ENCODE peak calls at places on chromosomes 12 and 14, in seven cellular contexts. F is left ventricle myocardium inferior, J is endodermal cell, V is mucosa of descending colon, Q is Peyer's patch, B is suprapubic skin, H is WERI-Rb-1. Z is an unnamed sample.

GRCh38 chr14:99325591-99325990 is 53.6 kb upstream of the BCL11B start:
- DNase-seq in B (peak; percentile 40), J (no peak), H (no peak), V (no peak), F (no peak), Q (no peak), Z (no peak)

GRCh38 chr14:81986005-81986404 is 452.4 kb upstream of the SEL1L start:
- DNase-seq in Q (no peak), F (no peak), H (no peak), B (no peak), J (no peak), V (no peak), Z (no peak)

GRCh38 chr12:29710104-29710503 is 73.6 kb downstream of the TMTC1 start:
- DNase-seq in F (peak; percentile 39), Q (no peak), J (peak; percentile 84), H (no peak), B (no peak), V (no peak), Z (no peak)

GRCh38 chr14:22980672-22981089 is 1.7 kb downstream of the AJUBA start:
- DNase-seq in J (peak; percentile 88), F (peak; percentile 29), H (no peak), V (no peak), Q (no peak), B (peak; percentile 73), Z (no peak)

GRCh38 chr14:72961579-72962335 is 35.5 kb downstream of the DCAF4 start:
- DNase-seq in V (no peak), H (no peak), F (no peak), J (no peak), B (no peak), Q (no peak), Z (no peak)

GRCh38 chr12:6062427-6063378 is 61.8 kb downstream of the VWF start:
- DNase-seq in V (peak; percentile 53), J (peak; percentile 94), F (no peak), B (no peak), H (peak; percentile 64), Q (peak; percentile 69), Z (peak; percentile 70)

GRCh38 chr12:50033317-50033679 is 8.0 kb upstream of the RACGAP1 start:
- DNase-seq in F (peak; percentile 19), Q (peak; percentile 50), H (peak; percentile 52), V (peak; percentile 46), B (peak; percentile 57), J (no peak), Z (no peak)

GRCh38 chr12:131684015-131684725 is 26.7 kb upstream of the SFSWAP start:
- DNase-seq in Q (no peak), H (peak; percentile 33), B (no peak), J (peak; percentile 50), V (no peak), F (no peak), Z (no peak)

GRCh38 chr12:14256555-14257169 is 108.8 kb upstream of the ATF7IP start:
- DNase-seq in J (peak; percentile 91), Q (peak; percentile 92), F (peak; percentile 81), V (peak; percentile 85), B (peak; percentile 87), H (peak; percentile 74), Z (peak; percentile 71)

GRCh38 chr12:59453461-59453860 is 142.4 kb upstream of the SLC16A7 start:
- DNase-seq in J (no peak), F (no peak), H (no peak), V (no peak), Q (no peak), B (no peak), Z (no peak)

GRCh38 chr12:34626363-34627157 is 604.3 kb downstream of the ALG10 start:
- DNase-seq in J (no peak), Q (no peak), F (no peak), H (no peak), B (no peak), V (no peak), Z (no peak)

GRCh38 chr12:84738481-84738972 is 174.1 kb downstream of the SLC6A15 start:
- DNase-seq in J (no peak), H (no peak), V (no peak), F (no peak), Q (no peak), B (no peak), Z (no peak)

GRCh38 chr12:114530417-114530816 is 124.5 kb upstream of the TBX5 start:
- DNase-seq in B (no peak), Q (no peak), F (no peak), J (no peak), V (no peak), H (no peak), Z (no peak)

GRCh38 chr14:24011051-24011450 is 22.3 kb downstream of the DHRS4L2 start:
- DNase-seq in V (no peak), F (no peak), Q (no peak), B (no peak), J (no peak), H (no peak), Z (no peak)

GRCh38 chr12:51994959-51995358 is 11.8 kb upstream of the TAMALIN start:
- DNase-seq in V (no peak), B (no peak), J (no peak), H (no peak), F (no peak), Q (no peak), Z (no peak)

GRCh38 chr14:64671591-64671990 is 32.6 kb upstream of the PLEKHG3 start:
- DNase-seq in J (no peak), F (no peak), V (no peak), H (no peak), B (no peak), Q (no peak), Z (no peak)

GRCh38 chr14:50531595-50532501 is 521 bp downstream of the MAP4K5 start:
- DNase-seq in B (peak; percentile 76), V (peak; percentile 71), F (peak; percentile 42), J (peak; percentile 82), H (peak; percentile 54), Q (peak; percentile 76), Z (peak; percentile 9)

GRCh38 chr14:91114079-91115065 is 499 bp downstream of the DGLUCY start:
- DNase-seq in H (peak; percentile 60), B (peak; percentile 84), J (peak; percentile 92), F (no peak), V (peak; percentile 81), Q (peak; percentile 86), Z (peak; percentile 52)

GRCh38 chr12:128083132-128083729 is 183.7 kb upstream of the TMEM132C start:
- DNase-seq in J (no peak), V (no peak), B (no peak), H (no peak), F (no peak), Q (no peak), Z (no peak)

DNA sequence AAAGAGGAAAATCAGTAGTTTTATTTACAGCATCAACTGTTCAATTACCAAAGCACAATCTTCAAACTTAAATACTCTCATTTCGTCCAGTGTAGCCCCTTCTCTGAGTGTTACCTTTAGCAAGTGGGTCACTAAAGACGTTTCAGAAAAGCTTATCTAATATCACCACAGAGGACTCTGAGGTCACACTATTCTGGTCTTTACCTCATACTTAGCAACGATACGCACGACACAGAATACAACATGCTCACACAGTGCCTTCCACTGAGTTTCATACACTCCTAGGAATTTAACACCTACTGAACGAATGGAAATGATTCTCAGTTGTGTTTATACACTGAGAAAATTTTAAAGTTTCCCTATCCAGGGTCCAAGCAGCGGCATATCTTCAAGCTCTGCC is 2.0 kb downstream of the SYT10 start:
- DNase-seq in V (no peak), H (no peak), B (no peak), F (no peak), J (no peak), Q (no peak), Z (no peak)
- H3K4me3 ChIP-seq in V (no peak overlapping the region), H (no peak overlapping the region), B (no peak overlapping the region), F (no peak overlapping the region), J (peak overlapping the region; percentile 90), Q (no peak overlapping the region), Z (no peak overlapping the region)

GRCh38 chr12:38691164-38691563 is 214.2 kb downstream of the CPNE8 start:
- DNase-seq in J (no peak), Q (no peak), F (no peak), V (no peak), H (no peak), B (no peak), Z (no peak)
- H3K9me3 ChIP-seq in J (no peaks in the 10 kb centered on the region), Q (no peaks in the 10 kb centered on the region), F (peaks cover 16% of the 10 kb centered on the region), V (no peaks in the 10 kb centered on the region), H (no peaks in the 10 kb centered on the region), B (peaks cover 4% of the 10 kb centered on the region), Z (no peaks in the 10 kb centered on the region)

GRCh38 chr12:107567871-107568619 is 117.6 kb upstream of the PWP1 start:
- DNase-seq in Q (no peak), V (no peak), J (no peak), F (no peak), B (no peak), H (no peak), Z (no peak)

GRCh38 chr12:107565551-107565950 is 120.0 kb upstream of the PWP1 start:
- DNase-seq in Q (no peak), J (no peak), H (no peak), V (no peak), B (no peak), F (no peak), Z (no peak)

GRCh38 chr12:107568718-107569117 is 116.9 kb upstream of the PWP1 start:
- DNase-seq in J (no peak), B (no peak), Q (no peak), H (no peak), V (no peak), F (no peak), Z (no peak)

GRCh38 chr12:107560906-107561285 is 124.7 kb upstream of the PWP1 start:
- DNase-seq in B (no peak), H (no peak), Q (no peak), J (no peak), V (no peak), F (no peak), Z (no peak)

GRCh38 chr12:107564946-107565345 is 120.7 kb upstream of the PWP1 start:
- DNase-seq in H (peak; percentile 52), Q (peak; percentile 64), J (peak; percentile 83), F (no peak), B (no peak), V (no peak), Z (no peak)
- TF ChIP-seq CTCF in H (peak; percentile 94), Q (peak; percentile 74), J (peak; percentile 78), F (peak; percentile 37), B (no peak), V (no peak), Z (peak; percentile 36)

GRCh38 chr14:26404927-26405326 is 192.9 kb downstream of the NOVA1 start:
- DNase-seq in V (no peak), F (no peak), J (no peak), Q (no peak), B (no peak), H (no peak), Z (no peak)

GRCh38 chr14:26403760-26404159 is 194.1 kb downstream of the NOVA1 start:
- DNase-seq in J (no peak), H (no peak), Q (no peak), F (no peak), B (no peak), V (no peak), Z (no peak)

GRCh38 chr14:26401170-26401968 is 196.5 kb downstream of the NOVA1 start:
- DNase-seq in H (no peak), B (no peak), F (no peak), V (no peak), J (no peak), Q (no peak), Z (no peak)

GRCh38 chr14:26398616-26399015 is 199.2 kb downstream of the NOVA1 start:
- DNase-seq in J (no peak), V (no peak), Q (no peak), F (no peak), B (no peak), H (no peak), Z (no peak)

GRCh38 chr14:26402126-26402525 is 195.7 kb downstream of the NOVA1 start:
- DNase-seq in H (no peak), F (no peak), V (no peak), J (no peak), B (no peak), Q (no peak), Z (no peak)
- H3K4me3 ChIP-seq in H (no peak overlapping the region), F (no peak overlapping the region), V (no peak overlapping the region), J (no peak overlapping the region), B (no peak overlapping the region), Q (no peak overlapping the region), Z (no peak overlapping the region)